ENCODE peak calls at places on chromosome 16, in seven cellular contexts. A is adrenal gland, X is Peyer's patch, O is progenitor cell of endocrine pancreas, R is astrocyte of the cerebellum, V is RWPE1, U is HL-60. N is an unnamed sample.
A peak's percentile ranks its signal among the peaks of the same experiment; 100 is the strongest.

GRCh38 chr16:73147958-73148357 is 100.0 kb upstream of the ZFHX3 start:
- DNase-seq in A (no peak), X (no peak), O (no peak), R (no peak), V (no peak), U (no peak), N (no peak)

GRCh38 chr16:87874639-87875472 is 5.5 kb upstream of the SLC7A5 start:
- DNase-seq in A (no peak), X (no peak), O (no peak), R (no peak), V (no peak), U (no peak), N (no peak)

GRCh38 chr16:53809088-53809951 is 105.4 kb downstream of the FTO start:
- DNase-seq in A (no peak), X (no peak), O (no peak), R (peak; percentile 68), V (no peak), U (no peak), N (no peak)

GRCh38 chr16:84455031-84455430 is 49.4 kb downstream of the MEAK7 start:
- DNase-seq in A (no peak), X (peak; percentile 33), O (no peak), R (no peak), V (no peak), U (no peak), N (no peak)

GRCh38 chr16:66880288-66881013 is at the start of gene PDP2:
- DNase-seq in A (peak; percentile 97), X (peak; percentile 95), O (peak; percentile 94), R (peak; percentile 82), V (peak; percentile 97), U (peak; percentile 97), N (peak; percentile 91)

GRCh38 chr16:85583491-85584181 is 29.5 kb upstream of the GSE1 start:
- DNase-seq in A (no peak), X (no peak), O (no peak), R (no peak), V (no peak), U (no peak), N (no peak)

GRCh38 chr16:53085539-53086450 is 31.0 kb downstream of the CHD9 start:
- DNase-seq in A (peak; percentile 60), X (no peak), O (no peak), R (no peak), V (no peak), U (no peak), N (no peak)

GRCh38 chr16:68884391-68884790 is 41.1 kb downstream of the TANGO6 start:
- DNase-seq in A (no peak), X (no peak), O (no peak), R (peak; percentile 42), V (no peak), U (no peak), N (no peak)

GRCh38 chr16:27223701-27224100 is 20.4 kb downstream of the KDM8 start:
- DNase-seq in A (no peak), X (no peak), O (no peak), R (no peak), V (no peak), U (no peak), N (no peak)

GRCh38 chr16:53773150-53773846 is 69.3 kb downstream of the FTO start:
- DNase-seq in A (peak; percentile 60), X (no peak), O (no peak), R (peak; percentile 83), V (peak; percentile 66), U (peak; percentile 8), N (no peak)

GRCh38 chr16:6133009-6133408 is 1035.4 kb upstream of the EEF2KMT start:
- DNase-seq in A (no peak), X (no peak), O (no peak), R (no peak), V (no peak), U (no peak), N (no peak)

GRCh38 chr16:69660166-69660565 is 66.2 kb downstream of the NQO1 start:
- DNase-seq in A (peak; percentile 69), X (no peak), O (no peak), R (no peak), V (no peak), U (no peak), N (no peak)

GRCh38 chr16:4664538-4665418 is 28.6 kb upstream of the NUDT16L1 start:
- DNase-seq in A (no peak), X (peak; percentile 89), O (no peak), R (no peak), V (peak; percentile 46), U (peak; percentile 73), N (peak; percentile 82)

GRCh38 chr16:15990902-15991301 is 41.5 kb downstream of the ABCC1 start:
- DNase-seq in A (no peak), X (no peak), O (no peak), R (no peak), V (no peak), U (no peak), N (no peak)

GRCh38 chr16:24609740-24610420 is 70.5 kb downstream of the RBBP6 start:
- DNase-seq in A (peak; percentile 61), X (peak; percentile 52), O (peak; percentile 22), R (peak; percentile 33), V (no peak), U (no peak), N (no peak)

GRCh38 chr16:4309102-4309832 is 6.6 kb upstream of the GLIS2 start:
- DNase-seq in A (no peak), X (no peak), O (no peak), R (no peak), V (no peak), U (no peak), N (no peak)

GRCh38 chr16:66850115-66850815 is 6.1 kb downstream of the CA7 start:
- DNase-seq in A (no peak), X (no peak), O (no peak), R (no peak), V (no peak), U (no peak), N (no peak)

GRCh38 chr16:85586360-85587145 is 26.6 kb upstream of the GSE1 start:
- DNase-seq in A (no peak), X (no peak), O (no peak), R (no peak), V (no peak), U (no peak), N (no peak)

GRCh38 chr16:17328971-17329370 is 141.8 kb downstream of the XYLT1 start:
- DNase-seq in A (no peak), X (no peak), O (no peak), R (no peak), V (no peak), U (no peak), N (no peak)

GRCh38 chr16:16817203-16817602 is 438.3 kb downstream of the NPIPA7 start:
- DNase-seq in A (no peak), X (no peak), O (no peak), R (no peak), V (no peak), U (no peak), N (no peak)

GRCh38 chr16:54159490-54160080 is 127.0 kb downstream of the IRX3 start:
- DNase-seq in A (no peak), X (no peak), O (no peak), R (no peak), V (no peak), U (no peak), N (no peak)

GRCh38 chr16:67562526-67562917 is at the start of gene CTCF:
- DNase-seq in A (peak; percentile 83), X (peak; percentile 92), O (peak; percentile 68), R (peak; percentile 39), V (peak; percentile 82), U (peak; percentile 60), N (peak; percentile 82)

DNA sequence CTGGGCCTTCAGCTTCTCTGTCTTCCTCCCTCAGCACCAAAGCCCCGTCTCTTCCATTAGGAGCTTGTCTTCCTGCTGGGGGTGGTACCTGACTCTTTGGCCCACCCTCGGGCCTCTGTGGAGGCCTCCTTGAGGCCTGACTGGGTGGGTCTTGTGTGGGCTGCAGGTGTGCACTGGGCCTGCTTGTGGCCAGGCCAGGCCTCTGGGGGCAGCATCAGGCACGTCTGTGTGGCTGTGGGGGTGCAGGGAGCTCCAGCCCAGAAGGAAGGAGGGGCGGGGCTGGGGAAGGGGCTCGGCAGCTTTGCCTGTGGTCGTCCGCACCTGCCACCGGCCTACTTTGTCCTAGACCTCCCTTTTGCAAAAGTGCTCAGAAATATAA is 7.0 kb downstream of the PIGQ start:
- DNase-seq in A (no peak), X (no peak), O (no peak), R (no peak), V (no peak), U (no peak), N (no peak)
- TF ChIP-seq CTCF in A (no peak), X (no peak), O (peak; percentile 42), R (peak; percentile 16), V (no peak), U (no peak), N (no peak)

GRCh38 chr16:89491238-89491869 is 993 bp upstream of the ANKRD11 start:
- DNase-seq in A (no peak), X (no peak), O (no peak), R (no peak), V (no peak), U (no peak), N (peak; percentile 62)
- TF ChIP-seq CTCF in A (peak; percentile 32), X (no peak), O (peak; percentile 42), R (no peak), V (no peak), U (no peak), N (peak; percentile 50)

DNA sequence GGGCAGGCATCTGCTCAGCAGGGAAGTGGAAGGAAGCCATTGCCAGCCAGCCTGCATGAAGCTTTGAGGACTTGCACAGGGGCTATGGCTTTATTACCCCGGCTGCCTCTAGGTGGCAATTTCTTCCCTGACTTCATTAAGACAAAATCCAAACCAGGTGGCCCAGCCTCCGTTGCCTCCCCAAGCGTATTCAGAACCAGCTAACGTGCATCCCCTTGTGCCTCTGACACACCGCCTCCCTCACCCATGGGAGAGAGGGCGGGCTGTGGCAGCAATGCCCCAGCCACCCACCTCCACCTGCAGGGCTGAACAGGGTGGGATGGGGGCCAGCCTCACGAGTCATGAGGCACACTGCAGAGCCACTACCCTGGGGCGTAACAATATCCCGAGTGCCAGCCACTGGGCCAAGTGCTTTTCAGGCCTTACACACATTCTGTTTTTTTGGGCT is 6.8 kb downstream of the KIFC3 start:
- DNase-seq in A (peak; percentile 64), X (peak; percentile 53), O (no peak), R (peak; percentile 40), V (peak; percentile 55), U (no peak), N (no peak)
- TF ChIP-seq CTCF in A (peak; percentile 17), X (peak; percentile 16), O (peak; percentile 51), R (peak; percentile 61), V (peak; percentile 56), U (peak; percentile 69), N (peak; percentile 32)

GRCh38 chr16:746637-747036 is 5.8 kb upstream of the CIAO3 start:
- DNase-seq in A (no peak), X (no peak), O (no peak), R (no peak), V (no peak), U (no peak), N (no peak)

GRCh38 chr16:747978-748746 is 7.4 kb upstream of the CIAO3 start:
- DNase-seq in A (no peak), X (no peak), O (no peak), R (no peak), V (no peak), U (no peak), N (no peak)

GRCh38 chr16:743794-744500 is 3.1 kb upstream of the CIAO3 start:
- DNase-seq in A (no peak), X (no peak), O (no peak), R (no peak), V (no peak), U (no peak), N (no peak)

GRCh38 chr16:749010-749409 is 8.2 kb upstream of the CIAO3 start:
- DNase-seq in A (no peak), X (no peak), O (no peak), R (peak; percentile 32), V (no peak), U (no peak), N (no peak)

GRCh38 chr16:745739-746138 is 4.9 kb upstream of the CIAO3 start:
- DNase-seq in A (no peak), X (no peak), O (peak; percentile 53), R (no peak), V (no peak), U (no peak), N (no peak)
- TF ChIP-seq CTCF in A (no peak), X (peak; percentile 41), O (peak; percentile 77), R (peak; percentile 20), V (peak; percentile 52), U (no peak), N (peak; percentile 29)